ENCODE peak calls at places on chromosomes 1 and 21, in seven cellular contexts. L is ovary, Y is DND-41, W is cardiac muscle cell, A is adrenal gland, F is HFF-Myc, X is uterus. H is an unnamed sample.

GRCh38 chr1:2381741-2382620 is 9.4 kb downstream of the MORN1 start:
- DNase-seq in W (peak), A (peak), L (peak), F (peak), Y (peak), X (peak), H (peak)

GRCh38 chr1:9128161-9128519 is 762 bp downstream of the GPR157 start:
- DNase-seq in W (peak), Y (peak), F (no peak), A (peak), L (no peak), X (peak), H (no peak)

GRCh38 chr1:161799792-161800191 is 33.7 kb downstream of the ATF6 start:
- DNase-seq in X (no peak), A (no peak), W (no peak), F (no peak), L (no peak), Y (no peak), H (no peak)

GRCh38 chr1:20446796-20447195 is 39.2 kb downstream of the CAMK2N1 start:
- DNase-seq in X (no peak), F (no peak), L (no peak), Y (no peak), W (no peak), A (no peak), H (no peak)

GRCh38 chr1:68409426-68409825 is 40.3 kb downstream of the RPE65 start:
- DNase-seq in W (no peak), X (no peak), L (no peak), F (no peak), Y (no peak), A (no peak), H (no peak)

GRCh38 chr21:26795866-26796329 is 49.3 kb downstream of the ADAMTS1 start:
- DNase-seq in A (peak), X (peak), L (peak), F (peak), W (no peak), Y (peak), H (no peak)

GRCh38 chr21:39633043-39633442 is 20.3 kb downstream of the B3GALT5 start:
- DNase-seq in L (no peak), X (no peak), A (no peak), F (peak), W (no peak), Y (no peak), H (no peak)

GRCh38 chr21:29148535-29148934 is 18.1 kb downstream of the MAP3K7CL start:
- DNase-seq in X (no peak), Y (peak), A (no peak), F (no peak), W (no peak), L (no peak), H (no peak)

GRCh38 chr1:107572674-107573205 is 392.2 kb downstream of the VAV3 start:
- DNase-seq in A (peak), W (no peak), Y (no peak), L (no peak), X (peak), F (peak), H (no peak)

GRCh38 chr1:244460195-244460594 is 878 bp upstream of the CATSPERE start:
- DNase-seq in A (peak), Y (peak), W (no peak), F (no peak), X (no peak), L (no peak), H (peak)

GRCh38 chr1:246067432-246068021 is 439.6 kb downstream of the SMYD3 start:
- DNase-seq in Y (no peak), A (no peak), X (no peak), F (peak), L (no peak), W (no peak), H (no peak)

GRCh38 chr1:32023351-32023750 is 9.7 kb downstream of the KHDRBS1 start:
- DNase-seq in F (no peak), A (no peak), X (no peak), W (no peak), L (no peak), Y (no peak), H (no peak)

GRCh38 chr1:207302618-207303408 is 18.7 kb upstream of the CD55 start:
- DNase-seq in Y (no peak), L (no peak), A (no peak), X (no peak), W (no peak), F (no peak), H (no peak)

GRCh38 chr21:15552914-15553491 is 176.8 kb upstream of the USP25 start:
- DNase-seq in W (no peak), F (no peak), A (no peak), X (no peak), Y (no peak), L (no peak), H (peak)

GRCh38 chr1:45543599-45544417 is 6.8 kb upstream of the AKR1A1 start:
- DNase-seq in X (no peak), F (no peak), W (peak), L (no peak), Y (peak), A (peak), H (peak)

GRCh38 chr1:41639332-41639936 is 155.0 kb upstream of the EDN2 start:
- DNase-seq in F (no peak), L (no peak), Y (no peak), X (no peak), W (no peak), A (no peak), H (no peak)

GRCh38 chr1:54546651-54547348 is 1.2 kb upstream of the ACOT11 start:
- DNase-seq in X (no peak), F (no peak), W (no peak), A (no peak), Y (no peak), L (no peak), H (peak)

GRCh38 chr1:150881331-150882070 is 5.1 kb upstream of the ARNT start:
- DNase-seq in L (no peak), W (no peak), Y (no peak), X (peak), A (no peak), F (peak), H (peak)

GRCh38 chr1:7389786-7390603 is 381.1 kb upstream of the VAMP3 start:
- DNase-seq in X (peak), F (no peak), A (no peak), L (no peak), W (no peak), Y (no peak), H (no peak)

GRCh38 chr1:938088-938683 is 14.5 kb downstream of the SAMD11 start:
- DNase-seq in A (peak), F (no peak), W (peak), L (no peak), Y (no peak), X (peak), H (no peak)

GRCh38 chr21:31892686-31893085 is 19.9 kb downstream of the HUNK start:
- DNase-seq in A (no peak), W (no peak), F (no peak), L (no peak), Y (no peak), X (no peak), H (no peak)

GRCh38 chr21:28144089-28144488 is 848.6 kb downstream of the LTN1 start:
- DNase-seq in X (no peak), L (no peak), A (no peak), W (no peak), F (no peak), Y (no peak), H (no peak)

GRCh38 chr21:36753556-36753955 is 54.6 kb downstream of the SIM2 start:
- DNase-seq in A (no peak), W (no peak), F (no peak), Y (no peak), X (no peak), L (no peak), H (no peak)

GRCh38 chr1:234396092-234396491 is 22.8 kb downstream of the COA6 start:
- DNase-seq in F (no peak), X (no peak), L (no peak), Y (no peak), W (no peak), A (no peak), H (no peak)

GRCh38 chr1:209937996-209938959 is at the start of gene SYT14:
- DNase-seq in Y (no peak), F (no peak), L (no peak), X (no peak), W (peak), A (peak), H (no peak)

GRCh38 chr1:230130172-230130944 is 63.3 kb downstream of the GALNT2 start:
- DNase-seq in L (no peak), W (peak), X (no peak), A (no peak), Y (no peak), F (no peak), H (no peak)

GRCh38 chr1:119718409-119718808 is 6.7 kb downstream of the PHGDH start:
- DNase-seq in L (no peak), Y (no peak), X (no peak), F (no peak), A (no peak), W (no peak), H (no peak)

GRCh38 chr1:41547781-41548560 is 63.5 kb upstream of the EDN2 start:
- DNase-seq in A (no peak), W (no peak), F (no peak), X (peak), Y (peak), L (no peak), H (no peak)

GRCh38 chr1:229181419-229181818 is 89.5 kb upstream of the RAB4A start:
- DNase-seq in X (no peak), W (no peak), A (no peak), L (no peak), F (no peak), Y (no peak), H (no peak)

GRCh38 chr1:84298688-84299535 is 2.6 kb upstream of the SAMD13 start:
- DNase-seq in A (peak), L (no peak), X (peak), Y (peak), F (no peak), W (peak), H (peak)

GRCh38 chr1:37634554-37635308 is at the start of gene RSPO1:
- DNase-seq in Y (no peak), F (no peak), W (peak), L (peak), A (no peak), X (peak), H (peak)

GRCh38 chr1:94675373-94675772 is 133.8 kb upstream of the F3 start:
- DNase-seq in F (no peak), W (no peak), A (no peak), Y (no peak), L (no peak), X (no peak), H (no peak)

GRCh38 chr1:237013608-237014007 is 9.4 kb upstream of the MT1HL1 start:
- DNase-seq in L (no peak), Y (no peak), F (no peak), A (no peak), X (no peak), W (no peak), H (no peak)

GRCh38 chr21:33657124-33657842 is 15.0 kb downstream of the ITSN1 start:
- DNase-seq in X (no peak), Y (no peak), L (no peak), A (no peak), F (no peak), W (no peak), H (peak)

GRCh38 chr1:13228343-13228781 is 2.4 kb upstream of the PRAMEF18 start:
- DNase-seq in F (no peak), L (no peak), W (no peak), Y (peak), A (peak), X (no peak), H (peak)

GRCh38 chr1:186775881-186776560 is 52.7 kb upstream of the PLA2G4A start:
- DNase-seq in Y (peak), A (no peak), W (no peak), L (no peak), F (no peak), X (no peak), H (peak)

DNA sequence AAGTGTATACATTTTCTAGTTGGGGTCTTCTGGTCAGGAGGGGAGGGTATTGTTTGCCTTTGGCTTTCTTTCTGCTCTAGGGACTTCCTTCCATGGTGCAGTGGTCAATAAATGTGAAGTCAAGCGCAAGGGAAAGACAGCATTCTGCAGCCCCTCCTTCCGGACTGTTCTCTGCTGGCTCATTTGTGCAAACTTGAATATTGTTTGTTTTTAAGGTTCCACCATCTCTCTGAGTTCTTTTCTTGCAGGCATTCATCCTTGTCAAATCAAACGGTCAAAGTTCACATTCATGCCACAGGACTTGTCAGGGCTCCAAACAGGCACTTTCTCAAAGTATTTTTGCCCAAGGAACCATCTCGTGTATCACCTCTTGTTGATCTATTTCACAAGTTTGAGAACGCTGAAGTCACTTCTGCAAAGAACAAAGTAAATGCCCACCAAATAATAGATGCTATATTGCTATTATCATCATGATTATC is 205.6 kb upstream of the KAZN start:
- DNase-seq in Y (no peak), F (no peak), L (no peak), A (no peak), W (no peak), X (no peak), H (no peak)
- TF ChIP-seq CTCF in Y (no peak), F (no peak), L (no peak), A (no peak), W (no peak), X (no peak), H (no peak)

DNA sequence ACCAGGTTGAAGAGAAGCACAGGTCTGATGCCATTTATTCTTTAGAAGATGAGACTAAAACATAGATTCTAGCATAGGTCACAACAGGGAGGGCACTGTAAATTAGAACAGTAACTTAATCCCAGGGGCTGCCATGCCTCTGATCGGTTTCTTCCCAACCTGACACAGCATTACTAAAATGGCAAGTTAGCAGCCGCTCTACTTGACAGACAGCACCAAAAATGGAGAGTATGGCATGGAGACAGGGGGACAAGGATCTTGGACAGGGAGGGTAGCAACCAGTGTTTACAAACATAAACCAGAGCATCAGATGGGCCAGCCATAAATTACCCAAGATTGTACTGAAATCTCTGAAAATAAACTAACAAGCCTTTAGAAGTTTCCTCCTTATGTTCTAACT is 5.9 kb downstream of the DUSP10 start:
- DNase-seq in X (no peak), Y (no peak), L (no peak), F (no peak), A (no peak), W (no peak), H (no peak)
- H3K4me3 ChIP-seq in X (no peak), Y (no peak), L (no peak), F (no peak), A (no peak), W (no peak), H (peak)

GRCh38 chr1:202656951-202657646 is 53.2 kb downstream of the SYT2 start:
- DNase-seq in W (peak), F (peak), X (no peak), L (no peak), A (no peak), Y (peak), H (peak)
- TF ChIP-seq CTCF in W (peak), F (peak), X (no peak), L (no peak), A (no peak), Y (peak), H (peak)

GRCh38 chr1:17965515-17966100 is 142.0 kb upstream of the IGSF21 start:
- DNase-seq in A (no peak), W (no peak), Y (no peak), F (no peak), X (no peak), L (no peak), H (no peak)
- H3K4me3 ChIP-seq in A (no peak), W (no peak), Y (no peak), F (no peak), X (no peak), L (no peak), H (no peak)

GRCh38 chr1:147494998-147495580 is 46.2 kb upstream of the BCL9 start:
- DNase-seq in L (peak), A (peak), X (peak), Y (peak), W (peak), F (no peak), H (peak)
- TF ChIP-seq CTCF in L (peak), A (peak), X (peak), Y (peak), W (peak), F (peak), H (peak)

DNA sequence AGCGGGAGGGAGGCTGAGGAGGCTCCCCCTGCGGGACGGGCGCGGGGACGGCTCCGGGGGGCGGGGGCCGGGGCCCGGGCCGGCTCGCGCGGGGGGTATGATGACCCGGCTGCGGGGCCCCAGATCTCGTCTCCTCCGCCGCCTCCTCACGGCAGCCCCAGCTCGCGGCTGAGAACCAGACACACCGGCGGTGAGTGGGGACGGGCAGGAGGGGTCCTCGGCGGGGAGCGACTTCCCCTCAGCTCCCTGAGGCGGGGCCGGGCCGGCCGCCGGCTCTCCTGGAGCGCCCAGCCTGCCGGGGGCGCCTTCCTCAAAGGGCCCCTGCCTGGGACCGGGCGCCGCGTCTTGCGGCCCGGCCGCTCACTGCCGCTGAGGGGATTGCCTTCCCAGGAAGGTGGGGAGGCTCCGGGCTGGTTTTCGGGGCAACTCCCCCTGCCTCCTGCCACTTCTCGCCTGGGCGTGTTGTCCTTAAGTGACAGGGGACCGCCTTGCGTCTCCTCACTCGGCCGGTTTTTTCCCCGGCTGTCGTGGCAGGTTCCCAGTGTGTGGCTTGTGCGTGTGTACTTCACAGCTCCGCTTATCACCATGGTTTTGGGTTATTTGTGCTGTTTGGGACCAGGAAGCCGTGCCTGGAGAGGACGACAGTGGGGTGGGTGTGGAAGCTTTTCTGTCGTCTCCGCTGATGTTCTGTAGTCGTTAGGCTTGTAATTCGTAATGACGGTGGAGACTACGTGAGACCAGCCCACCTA is 800 bp downstream of the HIPK1 start:
- DNase-seq in W (peak), Y (peak), X (peak), L (peak), A (peak), F (no peak), H (peak)
- H3K4me3 ChIP-seq in W (peak), Y (peak), X (peak), L (peak), A (peak), F (peak), H (peak)

DNA sequence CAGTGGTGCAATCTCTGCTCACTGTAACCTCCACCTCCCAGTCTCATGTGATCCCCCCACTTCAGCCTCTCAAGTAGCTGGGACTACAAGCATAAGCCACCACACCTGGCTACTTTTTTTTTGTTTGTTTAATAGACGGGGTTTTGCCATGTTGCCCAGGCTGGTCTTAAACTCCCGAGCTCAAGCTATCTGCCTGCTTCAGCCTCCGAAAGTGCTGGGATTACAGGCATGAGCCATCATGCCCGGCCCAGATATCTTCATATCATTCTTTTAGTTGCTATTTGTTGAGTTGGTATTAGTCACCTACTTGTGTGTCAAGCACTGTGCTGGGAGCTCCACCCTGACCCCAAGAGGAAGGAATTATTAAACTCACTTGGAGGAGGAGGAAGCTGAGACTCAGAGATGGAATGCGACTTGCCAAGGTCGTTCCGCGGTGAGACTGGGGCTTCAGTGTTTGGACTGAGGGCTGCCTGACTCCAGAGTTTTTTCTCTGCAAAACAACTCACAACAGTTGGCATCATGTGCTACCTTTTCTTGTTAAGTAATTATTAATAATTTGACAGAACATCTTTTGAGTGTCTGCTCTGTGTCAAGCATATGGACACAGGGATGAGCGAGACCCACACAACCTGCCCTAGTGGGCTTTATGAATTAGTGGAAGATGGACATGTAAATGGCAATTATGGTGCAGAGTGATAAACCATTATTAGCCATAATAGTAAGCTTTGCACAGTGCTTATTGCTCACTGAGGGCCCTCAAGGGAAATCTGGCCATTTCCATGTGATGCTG is 132.0 kb downstream of the FOXD2 start:
- DNase-seq in X (peak), F (peak), L (no peak), Y (no peak), A (peak), W (peak), H (peak)
- TF ChIP-seq CTCF in X (peak), F (peak), L (no peak), Y (no peak), A (peak), W (peak), H (no peak)

DNA sequence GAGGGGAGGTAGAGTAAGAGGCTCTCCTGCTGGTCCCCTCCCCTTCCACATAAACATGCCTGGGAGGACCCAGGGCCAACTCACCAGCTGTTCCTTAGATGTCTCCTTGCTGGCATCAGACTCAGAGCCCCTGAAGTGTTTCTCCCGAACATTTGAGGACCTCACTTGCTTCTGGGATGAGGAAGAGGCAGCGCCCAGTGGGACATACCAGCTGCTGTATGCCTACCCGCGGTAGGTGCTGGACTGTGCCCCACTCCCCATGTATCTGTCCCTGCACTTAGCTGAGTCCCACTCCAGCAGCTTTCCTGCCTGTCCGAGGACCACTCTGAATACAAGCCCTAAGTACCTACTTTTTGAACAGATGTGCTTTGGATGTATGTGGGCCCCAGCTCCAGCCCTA is 383 bp downstream of the MPL start:
- DNase-seq in W (no peak), L (no peak), Y (no peak), X (no peak), A (no peak), F (no peak), H (no peak)
- H3K4me3 ChIP-seq in W (no peak), L (no peak), Y (no peak), X (no peak), A (no peak), F (no peak), H (no peak)

H was measured in NB4.